ENCODE peak calls at places on chromosomes 3 and 15, in four cellular contexts. V, Z, U and E are unnamed samples.

GRCh38 chr3:99565316-99565715 is 73.1 kb upstream of the COL8A1 start:
- DNase-seq in V (no peak), Z (no peak), U (no peak), E (no peak)

GRCh38 chr3:32249184-32249782 is 10.8 kb downstream of the CMTM8 start:
- DNase-seq in V (peak), Z (no peak), U (no peak), E (no peak)

GRCh38 chr3:79041621-79042020 is 726.2 kb downstream of the ROBO1 start:
- DNase-seq in V (no peak), Z (no peak), U (no peak), E (no peak)

GRCh38 chr3:152084441-152084840 is 184.3 kb upstream of the MBNL1 start:
- DNase-seq in V (no peak), Z (no peak), U (no peak), E (no peak)

GRCh38 chr15:85276921-85277320 is 103.5 kb upstream of the AKAP13 start:
- DNase-seq in V (no peak), Z (no peak), U (no peak), E (no peak)

GRCh38 chr3:120568624-120569023 is 27.5 kb upstream of the NDUFB4 start:
- DNase-seq in V (no peak), Z (no peak), U (no peak), E (no peak)

GRCh38 chr3:194294199-194294887 is 56.8 kb downstream of the CPN2 start:
- DNase-seq in V (no peak), Z (peak), U (no peak), E (no peak)

GRCh38 chr3:156492801-156493261 is 62.1 kb downstream of the SSR3 start:
- DNase-seq in V (no peak), Z (no peak), U (no peak), E (no peak)

GRCh38 chr3:132284756-132285619 is 32.2 kb upstream of the ACP3 start:
- DNase-seq in V (no peak), Z (no peak), U (peak), E (no peak)

GRCh38 chr3:115693868-115694267 is 70.6 kb downstream of the GAP43 start:
- DNase-seq in V (no peak), Z (no peak), U (no peak), E (no peak)

GRCh38 chr3:37477713-37478487 is 303.5 kb upstream of the LRRFIP2 start:
- DNase-seq in V (no peak), Z (no peak), U (no peak), E (no peak)

GRCh38 chr15:49697121-49697520 is 76.3 kb downstream of the DTWD1 start:
- DNase-seq in V (no peak), Z (no peak), U (no peak), E (no peak)

GRCh38 chr3:71511037-71511436 is 72.5 kb downstream of the FOXP1 start:
- DNase-seq in V (peak), Z (no peak), U (peak), E (no peak)

GRCh38 chr3:111069974-111070751 is 1.5 kb upstream of the NECTIN3 start:
- DNase-seq in V (peak), Z (no peak), U (peak), E (peak)

GRCh38 chr15:85582719-85583089 is 202.3 kb downstream of the AKAP13 start:
- DNase-seq in V (no peak), Z (peak), U (peak), E (peak)

GRCh38 chr3:144059481-144059880 is 87.9 kb downstream of the DIPK2A start:
- DNase-seq in V (no peak), Z (no peak), U (no peak), E (no peak)

GRCh38 chr15:100902436-100903190 is 16.5 kb upstream of the LRRK1 start:
- DNase-seq in V (peak), Z (peak), U (peak), E (peak)

GRCh38 chr3:188123170-188123920 is 30.6 kb upstream of the LPP start:
- DNase-seq in V (no peak), Z (no peak), U (no peak), E (no peak)

GRCh38 chr3:97691354-97691753 is 73.2 kb upstream of the ARL6 start:
- DNase-seq in V (no peak), Z (no peak), U (no peak), E (no peak)

GRCh38 chr15:39856357-39856756 is 63.7 kb downstream of the GPR176 start:
- DNase-seq in V (no peak), Z (no peak), U (no peak), E (no peak)

GRCh38 chr3:123795471-123796251 is 88.5 kb downstream of the MYLK start:
- DNase-seq in V (no peak), Z (no peak), U (no peak), E (no peak)
- H3K27ac ChIP-seq in V (no peak), Z (no peak), U (no peak), E (no peak)

GRCh38 chr3:112514527-112515128 is 15.4 kb upstream of the BTLA start:
- DNase-seq in V (no peak), Z (no peak), U (no peak), E (no peak)
- H3K4me3 ChIP-seq in V (no peak), Z (no peak), U (no peak), E (no peak)

GRCh38 chr15:41331833-41332787 is at the start of gene OIP5:
- DNase-seq in V (peak), Z (peak), U (peak), E (peak)
- H3K27ac ChIP-seq in V (peak), Z (peak), U (peak), E (peak)

DNA sequence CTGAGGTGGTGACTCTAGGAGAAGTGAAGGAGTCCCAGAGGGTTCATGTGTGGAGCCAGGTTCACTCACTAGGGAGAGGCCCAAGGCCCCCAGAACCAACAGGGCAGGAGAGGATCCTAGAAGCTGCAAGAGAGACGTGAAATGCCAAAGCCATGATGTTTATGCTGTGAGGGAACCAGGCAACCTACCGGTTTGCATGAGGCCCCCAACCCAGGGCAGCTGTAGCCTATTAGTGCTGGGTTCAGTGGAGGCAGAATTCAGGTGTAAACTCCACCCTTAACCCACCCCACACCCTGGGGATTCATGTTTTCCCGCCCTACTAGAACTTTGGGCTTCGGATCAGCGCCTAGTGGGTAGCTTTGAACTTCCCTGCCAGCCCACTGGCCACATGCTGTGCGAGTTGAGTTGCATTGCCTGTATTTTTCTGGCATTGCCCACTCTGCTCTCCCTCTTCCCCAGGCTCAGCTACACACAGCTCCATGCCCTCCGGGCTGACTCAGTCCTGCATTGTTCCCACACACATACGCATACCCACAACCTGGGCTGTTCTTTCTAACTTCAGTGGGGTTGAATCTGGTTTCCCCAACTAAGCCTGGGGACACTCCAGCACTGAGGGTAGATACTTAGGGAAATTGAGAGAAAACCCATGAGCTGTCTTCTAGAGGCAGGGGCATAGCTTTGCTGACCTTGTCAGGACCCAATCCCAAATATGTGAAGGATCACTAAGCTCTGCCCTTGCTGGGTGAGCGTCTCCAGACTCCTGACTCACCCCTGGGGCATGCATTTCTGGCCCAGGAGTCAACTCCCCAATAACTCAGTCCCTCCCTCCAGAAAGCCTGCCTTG is 2.0 kb upstream of the ZBTB47 start:
- DNase-seq in V (peak), Z (no peak), U (no peak), E (no peak)
- H3K4me3 ChIP-seq in V (no peak), Z (peak), U (no peak), E (no peak)

DNA sequence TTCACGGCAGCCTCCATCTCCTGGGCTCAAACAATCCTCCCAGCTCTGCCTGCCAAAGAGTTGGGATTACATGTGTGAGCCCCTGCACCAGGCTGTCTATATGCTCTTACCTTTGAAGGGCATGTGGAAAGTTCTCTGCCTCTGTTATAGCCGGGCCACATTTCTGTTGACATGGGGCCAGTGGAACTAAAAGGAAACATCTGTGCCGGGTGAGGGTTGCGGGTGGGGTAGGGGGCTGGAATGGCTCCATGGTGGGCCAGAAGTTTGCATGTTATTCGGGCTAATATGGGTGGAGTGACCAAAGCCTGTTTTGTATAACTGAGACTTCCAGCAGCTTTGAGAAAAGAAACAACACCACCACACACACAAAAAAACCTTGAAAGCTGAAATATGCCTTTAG is 8.3 kb upstream of the CLEC3B start:
- DNase-seq in V (no peak), Z (no peak), U (no peak), E (no peak)
- H3K27ac ChIP-seq in V (no peak), Z (no peak), U (no peak), E (no peak)